ENCODE peak calls at places on chromosomes 5 and 9, in ten cellular contexts. One of them, this sample, is unnamed.

GRCh38 chr5:109035470-109035869 is 287.8 kb downstream of the FER start:
- DNase-seq in body of pancreas: no peak
- DNase-seq in transverse colon: no peak
- DNase-seq in A549: no peak
- DNase-seq in sigmoid colon: no peak
- DNase-seq in lower leg skin: no peak
- DNase-seq in ovary: no peak
- DNase-seq in breast epithelium: no peak
- DNase-seq in uterus: no peak
- DNase-seq in testis: no peak
- DNase-seq in this sample: no peak

GRCh38 chr9:115107701-115108100 is 10.3 kb downstream of the TNC start:
- DNase-seq in body of pancreas: peak; percentile 13
- DNase-seq in transverse colon: no peak
- DNase-seq in A549: no peak
- DNase-seq in sigmoid colon: no peak
- DNase-seq in lower leg skin: no peak
- DNase-seq in ovary: no peak
- DNase-seq in breast epithelium: no peak
- DNase-seq in uterus: no peak
- DNase-seq in testis: no peak
- DNase-seq in this sample: no peak

GRCh38 chr5:2709996-2710689 is 41.3 kb downstream of the IRX2 start:
- DNase-seq in body of pancreas: no peak
- DNase-seq in transverse colon: no peak
- DNase-seq in A549: no peak
- DNase-seq in sigmoid colon: peak; percentile 37
- DNase-seq in lower leg skin: no peak
- DNase-seq in ovary: no peak
- DNase-seq in breast epithelium: no peak
- DNase-seq in uterus: no peak
- DNase-seq in testis: no peak
- DNase-seq in this sample: no peak

GRCh38 chr9:26234865-26235264 is 556.6 kb upstream of the TUSC1 start:
- DNase-seq in body of pancreas: no peak
- DNase-seq in transverse colon: no peak
- DNase-seq in A549: no peak
- DNase-seq in sigmoid colon: no peak
- DNase-seq in lower leg skin: no peak
- DNase-seq in ovary: no peak
- DNase-seq in breast epithelium: no peak
- DNase-seq in uterus: no peak
- DNase-seq in testis: no peak
- DNase-seq in this sample: no peak

GRCh38 chr5:141973871-141974595 is 5.1 kb downstream of the RNF14 start:
- DNase-seq in body of pancreas: no peak
- DNase-seq in transverse colon: no peak
- DNase-seq in A549: no peak
- DNase-seq in sigmoid colon: no peak
- DNase-seq in lower leg skin: no peak
- DNase-seq in ovary: no peak
- DNase-seq in breast epithelium: no peak
- DNase-seq in uterus: no peak
- DNase-seq in testis: no peak
- DNase-seq in this sample: no peak

GRCh38 chr5:57855831-57856230 is 373.2 kb upstream of the ACTBL2 start:
- DNase-seq in body of pancreas: no peak
- DNase-seq in transverse colon: no peak
- DNase-seq in A549: no peak
- DNase-seq in sigmoid colon: no peak
- DNase-seq in lower leg skin: no peak
- DNase-seq in ovary: no peak
- DNase-seq in breast epithelium: no peak
- DNase-seq in uterus: no peak
- DNase-seq in testis: no peak
- DNase-seq in this sample: no peak

GRCh38 chr5:42374722-42375273 is 48.4 kb upstream of the GHR start:
- DNase-seq in body of pancreas: no peak
- DNase-seq in transverse colon: no peak
- DNase-seq in A549: no peak
- DNase-seq in sigmoid colon: no peak
- DNase-seq in lower leg skin: no peak
- DNase-seq in ovary: no peak
- DNase-seq in breast epithelium: no peak
- DNase-seq in uterus: no peak
- DNase-seq in testis: no peak
- DNase-seq in this sample: no peak

GRCh38 chr5:67181648-67182218 is 14.9 kb downstream of the CD180 start:
- DNase-seq in body of pancreas: no peak
- DNase-seq in transverse colon: no peak
- DNase-seq in A549: no peak
- DNase-seq in sigmoid colon: no peak
- DNase-seq in lower leg skin: no peak
- DNase-seq in ovary: no peak
- DNase-seq in breast epithelium: no peak
- DNase-seq in uterus: no peak
- DNase-seq in testis: no peak
- DNase-seq in this sample: no peak

GRCh38 chr5:174073088-174073487 is 27.6 kb downstream of the NSG2 start:
- DNase-seq in body of pancreas: no peak
- DNase-seq in transverse colon: no peak
- DNase-seq in A549: no peak
- DNase-seq in sigmoid colon: no peak
- DNase-seq in lower leg skin: no peak
- DNase-seq in ovary: no peak
- DNase-seq in breast epithelium: no peak
- DNase-seq in uterus: no peak
- DNase-seq in testis: no peak
- DNase-seq in this sample: no peak

GRCh38 chr5:125868035-125868434 is 555.2 kb upstream of the GRAMD2B start:
- DNase-seq in body of pancreas: no peak
- DNase-seq in transverse colon: no peak
- DNase-seq in A549: no peak
- DNase-seq in sigmoid colon: no peak
- DNase-seq in lower leg skin: no peak
- DNase-seq in ovary: no peak
- DNase-seq in breast epithelium: no peak
- DNase-seq in uterus: no peak
- DNase-seq in testis: no peak
- DNase-seq in this sample: no peak

GRCh38 chr9:16728128-16728505 is 142.4 kb downstream of the BNC2 start:
- DNase-seq in body of pancreas: no peak
- DNase-seq in transverse colon: no peak
- DNase-seq in A549: no peak
- DNase-seq in sigmoid colon: no peak
- DNase-seq in lower leg skin: no peak
- DNase-seq in ovary: no peak
- DNase-seq in breast epithelium: no peak
- DNase-seq in uterus: no peak
- DNase-seq in testis: no peak
- DNase-seq in this sample: no peak

GRCh38 chr5:167614294-167615104 is 676.9 kb upstream of the WWC1 start:
- DNase-seq in body of pancreas: no peak
- DNase-seq in transverse colon: no peak
- DNase-seq in A549: no peak
- DNase-seq in sigmoid colon: no peak
- DNase-seq in lower leg skin: no peak
- DNase-seq in ovary: no peak
- DNase-seq in breast epithelium: no peak
- DNase-seq in uterus: no peak
- DNase-seq in testis: no peak
- DNase-seq in this sample: no peak

GRCh38 chr5:1029270-1029944 is 20.8 kb downstream of the NKD2 start:
- DNase-seq in body of pancreas: no peak
- DNase-seq in transverse colon: no peak
- DNase-seq in A549: no peak
- DNase-seq in sigmoid colon: peak; percentile 55
- DNase-seq in lower leg skin: no peak
- DNase-seq in ovary: no peak
- DNase-seq in breast epithelium: no peak
- DNase-seq in uterus: no peak
- DNase-seq in testis: no peak
- DNase-seq in this sample: no peak

GRCh38 chr9:113520109-113520642 is 56.6 kb downstream of the RGS3 start:
- DNase-seq in body of pancreas: peak; percentile 69
- DNase-seq in transverse colon: peak; percentile 64
- DNase-seq in A549: peak; percentile 89
- DNase-seq in sigmoid colon: no peak
- DNase-seq in lower leg skin: no peak
- DNase-seq in ovary: no peak
- DNase-seq in breast epithelium: no peak
- DNase-seq in uterus: no peak
- DNase-seq in testis: no peak
- DNase-seq in this sample: no peak

GRCh38 chr5:32928761-32929160 is 217.6 kb downstream of the NPR3 start:
- DNase-seq in body of pancreas: no peak
- DNase-seq in transverse colon: no peak
- DNase-seq in A549: no peak
- DNase-seq in sigmoid colon: no peak
- DNase-seq in lower leg skin: no peak
- DNase-seq in ovary: no peak
- DNase-seq in breast epithelium: no peak
- DNase-seq in uterus: no peak
- DNase-seq in testis: no peak
- DNase-seq in this sample: no peak

DNA sequence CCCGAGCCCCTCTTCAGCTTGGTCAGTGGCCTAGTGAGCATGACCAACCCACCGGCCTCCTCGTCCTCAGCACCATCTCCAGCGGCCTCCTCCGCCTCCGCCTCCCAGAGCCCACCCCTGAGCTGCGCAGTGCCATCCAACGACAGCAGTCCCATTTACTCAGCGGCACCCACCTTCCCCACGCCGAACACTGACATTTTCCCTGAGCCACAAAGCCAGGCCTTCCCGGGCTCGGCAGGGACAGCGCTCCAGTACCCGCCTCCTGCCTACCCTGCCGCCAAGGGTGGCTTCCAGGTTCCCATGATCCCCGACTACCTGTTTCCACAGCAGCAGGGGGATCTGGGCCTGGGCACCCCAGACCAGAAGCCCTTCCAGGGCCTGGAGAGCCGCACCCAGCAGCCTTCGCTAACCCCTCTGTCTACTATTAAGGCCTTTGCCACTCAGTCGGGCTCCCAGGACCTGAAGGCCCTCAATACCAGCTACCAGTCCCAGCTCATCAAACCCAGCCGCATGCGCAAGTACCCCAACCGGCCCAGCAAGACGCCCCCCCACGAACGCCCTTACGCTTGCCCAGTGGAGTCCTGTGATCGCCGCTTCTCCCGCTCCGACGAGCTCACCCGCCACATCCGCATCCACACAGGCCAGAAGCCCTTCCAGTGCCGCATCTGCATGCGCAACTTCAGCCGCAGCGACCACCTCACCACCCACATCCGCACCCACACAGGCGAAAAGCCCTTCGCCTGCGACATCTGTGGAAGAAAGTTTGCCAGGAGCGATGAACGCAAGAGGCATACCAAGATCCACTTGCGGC is 1.8 kb downstream of the EGR1 start:
- DNase-seq in body of pancreas: peak; percentile 71
- DNase-seq in transverse colon: peak; percentile 51
- DNase-seq in A549: peak; percentile 48
- DNase-seq in sigmoid colon: no peak
- DNase-seq in lower leg skin: no peak
- DNase-seq in ovary: peak; percentile 51
- DNase-seq in breast epithelium: no peak
- DNase-seq in uterus: peak; percentile 38
- DNase-seq in testis: no peak
- DNase-seq in this sample: peak; percentile 43
- TF ChIP-seq POLR2A in body of pancreas: peak; percentile 41
- TF ChIP-seq POLR2A in transverse colon: peak; percentile 18
- TF ChIP-seq POLR2A in A549: no peak
- TF ChIP-seq POLR2A in sigmoid colon: no peak
- TF ChIP-seq POLR2A in lower leg skin: no peak
- TF ChIP-seq POLR2A in ovary: no peak
- TF ChIP-seq POLR2A in breast epithelium: peak; percentile 24
- TF ChIP-seq POLR2A in uterus: no peak
- TF ChIP-seq POLR2A in testis: no peak
- TF ChIP-seq POLR2A in this sample: no peak

GRCh38 chr5:151770383-151771258 is 1.1 kb upstream of the G3BP1 start:
- DNase-seq in body of pancreas: peak; percentile 75
- DNase-seq in transverse colon: peak; percentile 65
- DNase-seq in A549: peak; percentile 52
- DNase-seq in sigmoid colon: peak; percentile 93
- DNase-seq in lower leg skin: peak; percentile 74
- DNase-seq in ovary: peak; percentile 83
- DNase-seq in breast epithelium: peak; percentile 68
- DNase-seq in uterus: peak; percentile 83
- DNase-seq in testis: peak; percentile 85
- DNase-seq in this sample: peak; percentile 90
- TF ChIP-seq POLR2A in body of pancreas: no peak
- TF ChIP-seq POLR2A in transverse colon: no peak
- TF ChIP-seq POLR2A in A549: peak; percentile 27
- TF ChIP-seq POLR2A in sigmoid colon: no peak
- TF ChIP-seq POLR2A in lower leg skin: no peak
- TF ChIP-seq POLR2A in ovary: no peak
- TF ChIP-seq POLR2A in breast epithelium: no peak
- TF ChIP-seq POLR2A in uterus: no peak
- TF ChIP-seq POLR2A in testis: no peak
- TF ChIP-seq POLR2A in this sample: no peak

DNA sequence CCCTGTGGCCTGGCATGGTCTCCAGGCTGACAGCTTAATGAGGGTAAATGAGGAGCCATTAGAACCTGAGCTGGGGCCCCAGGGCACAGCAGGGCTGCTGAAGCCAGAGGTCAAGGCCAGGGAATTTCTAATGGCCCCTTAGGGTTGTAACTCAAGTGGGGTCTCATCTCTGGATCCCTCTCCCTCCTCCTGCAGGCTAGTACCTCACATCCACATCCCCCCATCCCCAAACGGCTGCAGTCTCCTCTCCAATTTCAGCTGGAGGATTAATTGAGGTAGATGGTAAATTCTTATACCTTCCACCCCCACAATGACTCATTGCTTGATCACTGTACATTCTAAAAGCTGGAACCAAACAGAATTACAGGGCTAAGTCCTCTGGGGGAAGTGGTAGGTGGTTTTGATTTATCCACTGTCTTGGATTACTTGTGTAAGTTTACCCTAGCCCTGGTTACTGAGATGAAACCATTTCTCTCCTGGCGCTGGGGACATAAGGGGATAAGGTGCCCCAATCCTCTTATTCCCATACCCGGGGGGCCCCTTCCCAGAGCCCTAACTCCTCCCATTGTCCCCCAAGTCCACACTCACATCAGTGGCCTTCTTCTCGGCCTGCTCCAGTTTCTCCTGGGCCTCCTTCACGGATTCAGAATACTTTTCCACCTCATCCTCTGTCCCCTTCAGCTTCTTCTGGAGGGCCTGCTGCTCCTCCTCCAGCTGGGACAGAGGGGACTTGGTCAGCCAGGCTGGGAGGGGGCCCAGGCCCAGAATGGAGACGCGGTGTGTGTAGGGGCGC is 971 bp downstream of the TPM2 start:
- DNase-seq in body of pancreas: no peak
- DNase-seq in transverse colon: no peak
- DNase-seq in A549: peak; percentile 25
- DNase-seq in sigmoid colon: no peak
- DNase-seq in lower leg skin: no peak
- DNase-seq in ovary: no peak
- DNase-seq in breast epithelium: no peak
- DNase-seq in uterus: no peak
- DNase-seq in testis: no peak
- DNase-seq in this sample: no peak
- TF ChIP-seq POLR2A in body of pancreas: no peak
- TF ChIP-seq POLR2A in transverse colon: no peak
- TF ChIP-seq POLR2A in A549: no peak
- TF ChIP-seq POLR2A in sigmoid colon: no peak
- TF ChIP-seq POLR2A in lower leg skin: no peak
- TF ChIP-seq POLR2A in ovary: no peak
- TF ChIP-seq POLR2A in breast epithelium: no peak
- TF ChIP-seq POLR2A in uterus: no peak
- TF ChIP-seq POLR2A in testis: no peak
- TF ChIP-seq POLR2A in this sample: no peak

GRCh38 chr9:132079391-132080071 is at the start of gene MED27:
- DNase-seq in body of pancreas: peak; percentile 96
- DNase-seq in transverse colon: peak; percentile 94
- DNase-seq in A549: peak; percentile 87
- DNase-seq in sigmoid colon: peak; percentile 93
- DNase-seq in lower leg skin: peak; percentile 91
- DNase-seq in ovary: peak; percentile 91
- DNase-seq in breast epithelium: peak; percentile 88
- DNase-seq in uterus: peak; percentile 92
- DNase-seq in testis: peak; percentile 98
- DNase-seq in this sample: peak; percentile 95
- TF ChIP-seq POLR2A in body of pancreas: peak; percentile 65
- TF ChIP-seq POLR2A in transverse colon: peak; percentile 30
- TF ChIP-seq POLR2A in A549: peak; percentile 53
- TF ChIP-seq POLR2A in sigmoid colon: no peak
- TF ChIP-seq POLR2A in lower leg skin: no peak
- TF ChIP-seq POLR2A in ovary: no peak
- TF ChIP-seq POLR2A in breast epithelium: no peak
- TF ChIP-seq POLR2A in uterus: peak; percentile 40
- TF ChIP-seq POLR2A in testis: no peak
- TF ChIP-seq POLR2A in this sample: peak; percentile 63